ENCODE peak calls at places on chromosomes 1 and 21, in ten cellular contexts. I is coronary artery; E is prostate gland; Y is MM.1S; W is pancreas; T is CD4-positive, alpha-beta memory T cell; O is GM20000; F is activated T-helper 1 cell treated with Interleukin-2 at 50 U/mL for 16 hours; V is central memory CD4-positive, alpha-beta T cell; J is bronchial epithelial cell. P is an unnamed sample.

GRCh38 chr1:2499986-2500596 is 24.0 kb downstream of the PLCH2 start:
- DNase-seq in F (no peak), V (no peak), Y (no peak), I (no peak), O (no peak), E (no peak), W (no peak), T (peak; percentile 24), J (no peak), P (no peak)

GRCh38 chr21:38037416-38037815 is 121.2 kb upstream of the KCNJ6 start:
- DNase-seq in J (peak; percentile 72), E (no peak), F (no peak), I (no peak), W (no peak), T (no peak), V (no peak), Y (no peak), O (no peak), P (no peak)

GRCh38 chr21:34261841-34262832 is 101.7 kb upstream of the KCNE2 start:
- DNase-seq in O (no peak), I (no peak), T (no peak), Y (no peak), V (no peak), F (no peak), E (peak; percentile 29), J (no peak), W (no peak), P (no peak)

GRCh38 chr1:11740258-11741192 is 4.6 kb downstream of the AGTRAP start:
- DNase-seq in W (no peak), V (peak; percentile 33), I (no peak), F (no peak), T (peak; percentile 35), E (no peak), J (no peak), O (no peak), Y (peak; percentile 35), P (no peak)

GRCh38 chr21:27070881-27071670 is 104.2 kb upstream of the ADAMTS5 start:
- DNase-seq in V (no peak), J (no peak), W (no peak), O (no peak), T (no peak), I (no peak), E (no peak), Y (no peak), F (no peak), P (no peak)

GRCh38 chr1:173210273-173210672 is 3.1 kb upstream of the TNFSF4 start:
- DNase-seq in T (no peak), I (no peak), Y (no peak), J (no peak), F (no peak), V (no peak), O (no peak), W (no peak), E (no peak), P (no peak)

GRCh38 chr1:171139890-171140289 is 45.2 kb upstream of the FMO2 start:
- DNase-seq in O (no peak), E (no peak), F (no peak), W (no peak), I (no peak), V (no peak), T (no peak), Y (no peak), J (no peak), P (no peak)

GRCh38 chr1:1442069-1442770 is 6.7 kb downstream of the VWA1 start:
- DNase-seq in O (no peak), V (no peak), I (no peak), E (peak; percentile 4), W (peak; percentile 88), Y (no peak), F (no peak), T (no peak), J (no peak), P (no peak)

GRCh38 chr1:230760360-230760827 is 13.2 kb downstream of the CAPN9 start:
- DNase-seq in J (no peak), W (no peak), Y (no peak), V (no peak), I (no peak), F (no peak), T (no peak), O (no peak), E (no peak), P (no peak)

GRCh38 chr1:167776616-167777252 is 55.0 kb downstream of the MPZL1 start:
- DNase-seq in T (no peak), W (no peak), J (no peak), F (no peak), I (no peak), Y (no peak), V (no peak), E (no peak), O (no peak), P (no peak)

GRCh38 chr1:49436865-49437264 is 586.9 kb downstream of the AGBL4 start:
- DNase-seq in T (no peak), W (no peak), E (no peak), O (no peak), Y (no peak), V (no peak), J (no peak), I (no peak), F (no peak), P (no peak)

GRCh38 chr1:9193226-9193625 is 41.3 kb upstream of the H6PD start:
- DNase-seq in W (no peak), T (no peak), J (no peak), I (no peak), Y (no peak), F (no peak), V (no peak), O (no peak), E (no peak), P (no peak)

GRCh38 chr1:226602186-226603029 is 53.8 kb downstream of the STUM start:
- DNase-seq in E (no peak), W (no peak), V (no peak), T (no peak), Y (no peak), I (no peak), J (peak; percentile 21), F (no peak), O (no peak), P (no peak)

GRCh38 chr1:223248001-223248786 is 105.1 kb upstream of the TLR5 start:
- DNase-seq in V (no peak), W (no peak), I (peak; percentile 29), O (no peak), Y (no peak), J (no peak), T (no peak), E (no peak), F (no peak), P (no peak)

GRCh38 chr1:208243851-208244583 is at the start of gene PLXNA2:
- DNase-seq in I (peak; percentile 93), J (peak; percentile 60), V (peak; percentile 55), F (peak; percentile 58), E (peak; percentile 89), O (peak; percentile 64), Y (peak; percentile 94), T (peak; percentile 66), W (peak; percentile 92), P (peak; percentile 67)

P was measured in neural crest cell.